ENCODE peak calls at places on chromosomes 2 and 18, in five cellular contexts. One of them, this sample, is unnamed. For H3K4me1, the result is how much of the 10 kb centered on the place peaks cover.

GRCh38 chr2:108383146-108383830 is 5.5 kb downstream of the SULT1C4 start:
- DNase-seq in heart right ventricle: no peak
- DNase-seq in psoas muscle: no peak
- DNase-seq in left ventricle myocardium inferior: no peak
- DNase-seq in mesendoderm: peak
- DNase-seq in this sample: no peak

GRCh38 chr2:74333175-74333574 is 10.0 kb downstream of the SLC4A5 start:
- DNase-seq in heart right ventricle: no peak
- DNase-seq in psoas muscle: no peak
- DNase-seq in left ventricle myocardium inferior: no peak
- DNase-seq in mesendoderm: peak
- DNase-seq in this sample: peak

GRCh38 chr2:11698009-11698922 is 28.3 kb upstream of the NTSR2 start:
- DNase-seq in heart right ventricle: peak
- DNase-seq in psoas muscle: peak
- DNase-seq in left ventricle myocardium inferior: peak
- DNase-seq in mesendoderm: no peak
- DNase-seq in this sample: peak

GRCh38 chr2:163604941-163605555 is 130.8 kb downstream of the FIGN start:
- DNase-seq in heart right ventricle: no peak
- DNase-seq in psoas muscle: no peak
- DNase-seq in left ventricle myocardium inferior: no peak
- DNase-seq in mesendoderm: no peak
- DNase-seq in this sample: no peak

GRCh38 chr2:43269074-43269572 is 42.7 kb upstream of the ZFP36L2 start:
- DNase-seq in heart right ventricle: peak
- DNase-seq in psoas muscle: peak
- DNase-seq in left ventricle myocardium inferior: peak
- DNase-seq in mesendoderm: peak
- DNase-seq in this sample: peak

GRCh38 chr2:196530910-196531309 is 108.6 kb upstream of the CCDC150 start:
- DNase-seq in heart right ventricle: no peak
- DNase-seq in psoas muscle: no peak
- DNase-seq in left ventricle myocardium inferior: no peak
- DNase-seq in mesendoderm: no peak
- DNase-seq in this sample: no peak

GRCh38 chr2:857081-857480 is 93.6 kb upstream of the SNTG2 start:
- DNase-seq in heart right ventricle: no peak
- DNase-seq in psoas muscle: no peak
- DNase-seq in left ventricle myocardium inferior: no peak
- DNase-seq in mesendoderm: no peak
- DNase-seq in this sample: no peak

GRCh38 chr2:121955313-121956211 is 200.1 kb downstream of the TSN start:
- DNase-seq in heart right ventricle: no peak
- DNase-seq in psoas muscle: no peak
- DNase-seq in left ventricle myocardium inferior: no peak
- DNase-seq in mesendoderm: no peak
- DNase-seq in this sample: no peak

GRCh38 chr2:25669520-25669919 is 3.9 kb downstream of the DTNB start:
- DNase-seq in heart right ventricle: no peak
- DNase-seq in psoas muscle: no peak
- DNase-seq in left ventricle myocardium inferior: no peak
- DNase-seq in mesendoderm: no peak
- DNase-seq in this sample: no peak

GRCh38 chr2:226802573-226802972 is 3.0 kb upstream of the IRS1 start:
- DNase-seq in heart right ventricle: no peak
- DNase-seq in psoas muscle: no peak
- DNase-seq in left ventricle myocardium inferior: no peak
- DNase-seq in mesendoderm: peak
- DNase-seq in this sample: peak

GRCh38 chr2:105455488-105455991 is 56.7 kb upstream of the FHL2 start:
- DNase-seq in heart right ventricle: no peak
- DNase-seq in psoas muscle: peak
- DNase-seq in left ventricle myocardium inferior: no peak
- DNase-seq in mesendoderm: peak
- DNase-seq in this sample: peak

GRCh38 chr2:158828378-158829136 is 33.4 kb downstream of the DAPL1 start:
- DNase-seq in heart right ventricle: no peak
- DNase-seq in psoas muscle: no peak
- DNase-seq in left ventricle myocardium inferior: no peak
- DNase-seq in mesendoderm: no peak
- DNase-seq in this sample: no peak

GRCh38 chr18:10201226-10201625 is 253.2 kb upstream of the APCDD1 start:
- DNase-seq in heart right ventricle: no peak
- DNase-seq in psoas muscle: no peak
- DNase-seq in left ventricle myocardium inferior: no peak
- DNase-seq in mesendoderm: no peak
- DNase-seq in this sample: no peak

GRCh38 chr2:150234787-150235512 is 252.5 kb downstream of the RND3 start:
- DNase-seq in heart right ventricle: no peak
- DNase-seq in psoas muscle: no peak
- DNase-seq in left ventricle myocardium inferior: no peak
- DNase-seq in mesendoderm: no peak
- DNase-seq in this sample: no peak

GRCh38 chr2:25386662-25387478 is 45.1 kb upstream of the DNMT3A start:
- DNase-seq in heart right ventricle: no peak
- DNase-seq in psoas muscle: no peak
- DNase-seq in left ventricle myocardium inferior: no peak
- DNase-seq in mesendoderm: no peak
- DNase-seq in this sample: no peak

GRCh38 chr18:27363918-27364317 is 178.8 kb upstream of the CHST9 start:
- DNase-seq in heart right ventricle: no peak
- DNase-seq in psoas muscle: no peak
- DNase-seq in left ventricle myocardium inferior: no peak
- DNase-seq in mesendoderm: peak
- DNase-seq in this sample: peak

GRCh38 chr2:226728996-226729395 is 70.6 kb downstream of the IRS1 start:
- DNase-seq in heart right ventricle: no peak
- DNase-seq in psoas muscle: no peak
- DNase-seq in left ventricle myocardium inferior: no peak
- DNase-seq in mesendoderm: no peak
- DNase-seq in this sample: no peak

GRCh38 chr18:49934457-49934856 is 121.1 kb upstream of the ACAA2 start:
- DNase-seq in heart right ventricle: no peak
- DNase-seq in psoas muscle: no peak
- DNase-seq in left ventricle myocardium inferior: no peak
- DNase-seq in mesendoderm: no peak
- DNase-seq in this sample: no peak

GRCh38 chr18:71105078-71105819 is 816.4 kb downstream of the SOCS6 start:
- DNase-seq in heart right ventricle: no peak
- DNase-seq in psoas muscle: peak
- DNase-seq in left ventricle myocardium inferior: no peak
- DNase-seq in mesendoderm: no peak
- DNase-seq in this sample: peak
- H3K27ac ChIP-seq in heart right ventricle: peak
- H3K27ac ChIP-seq in psoas muscle: no peak
- H3K27ac ChIP-seq in left ventricle myocardium inferior: peak
- H3K27ac ChIP-seq in mesendoderm: no peak
- H3K27ac ChIP-seq in this sample: no peak

GRCh38 chr18:48446582-48447225 is 37.5 kb upstream of the ZBTB7C start:
- DNase-seq in heart right ventricle: peak
- DNase-seq in psoas muscle: peak
- DNase-seq in left ventricle myocardium inferior: peak
- DNase-seq in mesendoderm: peak
- DNase-seq in this sample: peak
- H3K4me3 ChIP-seq in heart right ventricle: no peak
- H3K4me3 ChIP-seq in psoas muscle: no peak
- H3K4me3 ChIP-seq in left ventricle myocardium inferior: no peak
- H3K4me3 ChIP-seq in mesendoderm: no peak
- H3K4me3 ChIP-seq in this sample: no peak

GRCh38 chr2:169039702-169040101 is 8.6 kb upstream of the ABCB11 start:
- DNase-seq in heart right ventricle: no peak
- DNase-seq in psoas muscle: no peak
- DNase-seq in left ventricle myocardium inferior: no peak
- DNase-seq in mesendoderm: no peak
- DNase-seq in this sample: no peak

GRCh38 chr2:169041594-169041993 is 10.5 kb upstream of the ABCB11 start:
- DNase-seq in heart right ventricle: no peak
- DNase-seq in psoas muscle: no peak
- DNase-seq in left ventricle myocardium inferior: no peak
- DNase-seq in mesendoderm: no peak
- DNase-seq in this sample: no peak

GRCh38 chr2:169036717-169037450 is 5.8 kb upstream of the ABCB11 start:
- DNase-seq in heart right ventricle: no peak
- DNase-seq in psoas muscle: no peak
- DNase-seq in left ventricle myocardium inferior: no peak
- DNase-seq in mesendoderm: no peak
- DNase-seq in this sample: no peak

GRCh38 chr2:169035887-169036286 is 4.8 kb upstream of the ABCB11 start:
- DNase-seq in heart right ventricle: no peak
- DNase-seq in psoas muscle: no peak
- DNase-seq in left ventricle myocardium inferior: no peak
- DNase-seq in mesendoderm: no peak
- DNase-seq in this sample: peak

GRCh38 chr2:169038338-169038757 is 7.2 kb upstream of the ABCB11 start:
- DNase-seq in heart right ventricle: no peak
- DNase-seq in psoas muscle: no peak
- DNase-seq in left ventricle myocardium inferior: no peak
- DNase-seq in mesendoderm: peak
- DNase-seq in this sample: no peak
- H3K4me1 ChIP-seq in heart right ventricle: under half
- H3K4me1 ChIP-seq in psoas muscle: under half
- H3K4me1 ChIP-seq in left ventricle myocardium inferior: under half
- H3K4me1 ChIP-seq in mesendoderm: under half
- H3K4me1 ChIP-seq in this sample: under half

GRCh38 chr2:45242161-45242741 is 233.0 kb upstream of the SIX2 start:
- DNase-seq in heart right ventricle: no peak
- DNase-seq in psoas muscle: peak
- DNase-seq in left ventricle myocardium inferior: peak
- DNase-seq in mesendoderm: no peak
- DNase-seq in this sample: peak

GRCh38 chr2:45236268-45236667 is 227.0 kb upstream of the SIX2 start:
- DNase-seq in heart right ventricle: no peak
- DNase-seq in psoas muscle: no peak
- DNase-seq in left ventricle myocardium inferior: no peak
- DNase-seq in mesendoderm: no peak
- DNase-seq in this sample: peak

GRCh38 chr2:45237128-45237527 is 227.9 kb upstream of the SIX2 start:
- DNase-seq in heart right ventricle: no peak
- DNase-seq in psoas muscle: no peak
- DNase-seq in left ventricle myocardium inferior: no peak
- DNase-seq in mesendoderm: no peak
- DNase-seq in this sample: peak

GRCh38 chr2:45241061-45241561 is 231.9 kb upstream of the SIX2 start:
- DNase-seq in heart right ventricle: no peak
- DNase-seq in psoas muscle: no peak
- DNase-seq in left ventricle myocardium inferior: no peak
- DNase-seq in mesendoderm: no peak
- DNase-seq in this sample: no peak

GRCh38 chr2:45237850-45238542 is 228.7 kb upstream of the SIX2 start:
- DNase-seq in heart right ventricle: no peak
- DNase-seq in psoas muscle: peak
- DNase-seq in left ventricle myocardium inferior: peak
- DNase-seq in mesendoderm: no peak
- DNase-seq in this sample: peak
- H3K27ac ChIP-seq in heart right ventricle: no peak
- H3K27ac ChIP-seq in psoas muscle: peak
- H3K27ac ChIP-seq in left ventricle myocardium inferior: peak
- H3K27ac ChIP-seq in mesendoderm: no peak
- H3K27ac ChIP-seq in this sample: peak

GRCh38 chr18:63161032-63161727 is 158.4 kb downstream of the BCL2 start:
- DNase-seq in heart right ventricle: no peak
- DNase-seq in psoas muscle: no peak
- DNase-seq in left ventricle myocardium inferior: no peak
- DNase-seq in mesendoderm: no peak
- DNase-seq in this sample: no peak

GRCh38 chr18:63158676-63159291 is 160.8 kb downstream of the BCL2 start:
- DNase-seq in heart right ventricle: no peak
- DNase-seq in psoas muscle: no peak
- DNase-seq in left ventricle myocardium inferior: no peak
- DNase-seq in mesendoderm: no peak
- DNase-seq in this sample: no peak

GRCh38 chr18:63160172-63160995 is 159.2 kb downstream of the BCL2 start:
- DNase-seq in heart right ventricle: no peak
- DNase-seq in psoas muscle: no peak
- DNase-seq in left ventricle myocardium inferior: no peak
- DNase-seq in mesendoderm: no peak
- DNase-seq in this sample: no peak

GRCh38 chr18:63158012-63158631 is 161.4 kb downstream of the BCL2 start:
- DNase-seq in heart right ventricle: no peak
- DNase-seq in psoas muscle: no peak
- DNase-seq in left ventricle myocardium inferior: no peak
- DNase-seq in mesendoderm: no peak
- DNase-seq in this sample: no peak

DNA sequence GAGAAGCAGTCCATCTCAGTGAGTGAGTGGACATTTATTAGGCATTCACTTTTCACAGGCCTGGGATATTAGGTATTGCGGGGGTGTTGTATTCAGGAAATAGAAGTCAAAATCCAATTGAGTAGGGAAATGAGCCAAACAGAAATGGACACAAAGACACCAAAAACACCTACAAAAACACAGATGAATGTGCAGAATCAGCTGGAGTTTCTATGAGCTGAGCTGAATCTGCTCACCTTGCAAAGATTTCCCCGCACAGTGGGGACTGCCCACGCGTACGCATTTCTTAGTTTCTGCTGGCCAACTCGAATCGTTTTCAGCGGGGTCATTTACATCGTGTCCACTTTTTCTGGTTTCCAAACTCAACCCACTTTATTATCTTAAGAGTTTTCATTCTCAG is 160.0 kb downstream of the BCL2 start:
- DNase-seq in heart right ventricle: no peak
- DNase-seq in psoas muscle: no peak
- DNase-seq in left ventricle myocardium inferior: no peak
- DNase-seq in mesendoderm: no peak
- DNase-seq in this sample: no peak
- H3K4me3 ChIP-seq in heart right ventricle: no peak
- H3K4me3 ChIP-seq in psoas muscle: no peak
- H3K4me3 ChIP-seq in left ventricle myocardium inferior: no peak
- H3K4me3 ChIP-seq in mesendoderm: no peak
- H3K4me3 ChIP-seq in this sample: no peak